ENCODE peak calls at places on chromosomes 16 and 17, in five cellular contexts. R is fibroblast of mammary gland, B is prostate gland, W is IMR-90, P is WTC11. C is an unnamed sample.

GRCh38 chr17:77834170-77835115 is 124.1 kb upstream of the TNRC6C start:
- DNase-seq in R (peak), B (no peak), W (peak), P (no peak), C (no peak)

GRCh38 chr16:73176577-73177013 is 128.7 kb upstream of the ZFHX3 start:
- DNase-seq in R (peak), B (no peak), W (peak), P (no peak), C (no peak)

GRCh38 chr16:27242868-27243590 is 25.5 kb downstream of the NSMCE1 start:
- DNase-seq in R (peak), B (no peak), W (peak), P (no peak), C (peak)

GRCh38 chr17:4676777-4677176 is 27.2 kb downstream of the PELP1 start:
- DNase-seq in R (no peak), B (no peak), W (no peak), P (no peak), C (no peak)

GRCh38 chr16:714079-714478 is 839 bp upstream of the METRN start:
- DNase-seq in R (no peak), B (no peak), W (no peak), P (no peak), C (no peak)

GRCh38 chr16:69890114-69890890 is 60.8 kb upstream of the CLEC18A start:
- DNase-seq in R (peak), B (peak), W (peak), P (peak), C (peak)

GRCh38 chr17:61574542-61575351 is 16.3 kb downstream of the NACA2 start:
- DNase-seq in R (peak), B (peak), W (peak), P (peak), C (peak)

GRCh38 chr16:50224297-50224696 is 42.1 kb upstream of the ADCY7 start:
- DNase-seq in R (no peak), B (no peak), W (peak), P (no peak), C (no peak)

GRCh38 chr16:17345043-17345442 is 125.7 kb downstream of the XYLT1 start:
- DNase-seq in R (peak), B (peak), W (peak), P (no peak), C (no peak)

DNA sequence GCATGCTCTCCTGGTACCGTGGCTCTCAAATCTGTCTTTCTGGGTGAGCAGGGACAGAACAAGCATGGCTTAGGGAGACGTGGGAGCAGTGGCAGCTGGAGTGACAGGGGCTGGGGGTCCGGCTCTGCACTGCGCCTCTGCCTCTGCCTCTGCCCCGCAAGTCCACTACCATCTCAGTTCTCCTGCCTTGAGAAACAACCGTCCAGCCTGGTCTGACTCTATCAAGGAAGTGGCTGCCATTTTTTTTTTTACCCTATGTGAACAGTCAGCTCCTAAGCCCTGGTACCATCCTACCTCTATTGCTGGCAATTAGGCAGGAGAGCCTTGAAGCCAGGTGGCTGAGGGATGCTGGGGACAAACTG is 16.1 kb downstream of the HIC1 start:
- DNase-seq in R (no peak), B (no peak), W (no peak), P (no peak), C (no peak)
- TF ChIP-seq CTCF in R (no peak), B (no peak), W (no peak), P (no peak), C (no peak)

GRCh38 chr16:21158208-21159110 is at the start of gene LDAF1:
- DNase-seq in R (peak), B (peak), W (peak), P (peak), C (peak)
- TF ChIP-seq CTCF in R (no peak), B (no peak), W (peak), P (no peak), C (no peak)

DNA sequence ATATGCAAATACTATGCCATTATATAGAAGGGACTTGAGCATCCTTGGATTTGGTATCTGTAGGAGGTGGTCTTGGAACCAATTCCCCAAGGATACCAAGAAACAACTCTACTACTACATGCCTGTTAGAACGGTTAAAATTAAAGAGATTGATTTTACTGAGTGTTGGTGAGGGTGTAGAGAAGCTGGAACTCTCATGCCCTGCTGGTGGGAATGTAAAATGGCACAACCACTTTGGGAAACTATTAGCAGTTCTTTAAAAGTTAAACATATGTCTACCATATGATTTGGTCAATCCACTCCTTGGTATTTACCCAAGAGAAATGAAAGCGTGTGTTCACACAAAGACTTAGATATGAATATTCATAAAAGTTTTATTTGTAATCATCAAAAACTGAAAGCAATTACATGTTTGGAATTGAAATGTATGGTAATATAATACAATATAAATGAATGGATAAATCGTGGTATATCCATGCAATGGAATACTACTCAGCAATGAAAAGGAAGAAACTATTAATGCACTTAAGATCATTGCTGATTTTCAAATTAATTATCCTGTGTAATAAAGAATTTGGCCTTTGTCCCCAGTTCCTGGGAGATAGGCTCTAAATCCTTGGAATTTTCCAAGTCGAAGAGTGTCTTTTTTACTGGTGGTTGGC is 7.8 kb downstream of the MFSD6L start:
- DNase-seq in R (no peak), B (no peak), W (no peak), P (no peak), C (no peak)
- TF ChIP-seq CTCF in R (no peak), B (no peak), W (no peak), P (no peak), C (peak)

DNA sequence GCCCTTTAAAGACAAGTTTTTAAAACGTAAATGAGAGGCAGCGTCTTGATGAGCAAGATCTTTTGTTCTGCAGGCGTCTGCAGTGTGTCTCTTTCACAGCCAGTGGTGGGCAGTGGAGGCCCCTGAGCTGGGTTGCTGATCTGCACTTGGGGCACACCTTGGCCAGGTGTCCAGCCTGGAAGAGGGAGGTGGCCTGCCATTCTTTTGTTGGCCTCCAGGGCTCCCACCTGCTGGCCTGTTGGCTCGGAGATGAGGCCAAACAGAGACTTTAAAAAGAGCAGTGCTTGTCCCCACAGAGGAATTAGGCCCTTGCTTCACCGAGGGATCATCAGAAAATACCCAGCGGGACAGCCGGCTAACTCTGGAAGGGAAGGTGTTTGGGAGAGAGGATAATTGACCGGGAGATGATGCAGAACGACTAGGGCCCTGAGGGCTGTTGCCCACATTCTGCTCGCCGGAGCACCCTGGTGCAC is 145.9 kb upstream of the PLCG2 start:
- DNase-seq in R (no peak), B (no peak), W (no peak), P (peak), C (no peak)
- TF ChIP-seq CTCF in R (no peak), B (no peak), W (no peak), P (peak), C (peak)

GRCh38 chr17:75589017-75589918 is 1.7 kb downstream of the MYO15B start:
- DNase-seq in R (peak), B (peak), W (peak), P (peak), C (peak)
- TF ChIP-seq CTCF in R (peak), B (peak), W (peak), P (peak), C (peak)

GRCh38 chr17:58312824-58313223 is 15.8 kb downstream of the TSPOAP1 start:
- DNase-seq in R (no peak), B (no peak), W (no peak), P (no peak), C (no peak)
- TF ChIP-seq CTCF in R (no peak), B (no peak), W (peak), P (no peak), C (no peak)

GRCh38 chr16:88063201-88063773 is 112.1 kb downstream of the BANP start:
- DNase-seq in R (peak), B (no peak), W (peak), P (no peak), C (no peak)
- TF ChIP-seq CTCF in R (peak), B (no peak), W (peak), P (no peak), C (no peak)

GRCh38 chr16:8596581-8596980 is 6.3 kb upstream of the TMEM114 start:
- DNase-seq in R (no peak), B (no peak), W (no peak), P (no peak), C (no peak)

GRCh38 chr16:8590811-8591210 is 500 bp upstream of the TMEM114 start:
- DNase-seq in R (no peak), B (no peak), W (no peak), P (no peak), C (no peak)

GRCh38 chr16:8591451-8591850 is 1.1 kb upstream of the TMEM114 start:
- DNase-seq in R (no peak), B (no peak), W (no peak), P (no peak), C (no peak)

GRCh38 chr16:8595783-8596182 is 5.5 kb upstream of the TMEM114 start:
- DNase-seq in R (no peak), B (no peak), W (no peak), P (no peak), C (no peak)

DNA sequence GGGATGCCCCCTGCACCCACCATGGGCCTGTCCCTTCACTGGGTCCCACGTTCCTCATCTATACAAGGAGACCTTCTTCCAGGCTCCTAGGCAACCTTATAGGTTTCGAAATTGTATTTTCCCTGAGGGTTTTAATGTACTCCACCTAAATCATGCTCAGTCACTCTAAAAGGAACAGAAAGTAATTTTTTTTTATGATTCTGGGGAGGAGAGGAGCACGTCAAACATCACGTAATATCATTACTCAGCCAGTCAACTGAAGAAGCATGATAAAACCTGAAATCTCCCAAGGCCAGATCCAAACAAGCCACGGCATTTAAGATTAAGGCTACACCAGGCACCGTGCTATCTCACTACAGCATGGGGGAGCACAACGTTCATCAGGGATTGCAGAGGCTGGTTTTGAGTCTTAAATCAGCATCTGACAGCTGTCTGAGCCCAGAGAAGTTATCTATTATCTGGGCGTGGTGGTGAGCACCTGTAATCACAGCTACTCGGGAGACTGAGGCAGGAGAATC is 3.9 kb upstream of the TMEM114 start:
- DNase-seq in R (no peak), B (no peak), W (no peak), P (no peak), C (no peak)
- TF ChIP-seq CTCF in R (no peak), B (no peak), W (no peak), P (no peak), C (no peak)

C was measured in endothelial cell.